ENCODE peak calls at places on chromosome 20, in seven cellular contexts. B is breast epithelium, I is HCT116, P is spleen, V is HepG2, E is stomach, H is SK-N-SH. D is an unnamed sample.

GRCh38 chr20:25477156-25477882 is 69.8 kb downstream of the GINS1 start:
- DNase-seq in B (no peak), I (no peak), P (peak), V (no peak), E (no peak), H (no peak), D (no peak)

GRCh38 chr20:7967199-7967844 is 27.1 kb upstream of the HAO1 start:
- DNase-seq in B (no peak), I (no peak), P (no peak), V (no peak), E (no peak), H (no peak), D (no peak)

GRCh38 chr20:33650753-33651561 is 11.2 kb upstream of the C20orf144 start:
- DNase-seq in B (peak), I (no peak), P (peak), V (no peak), E (peak), H (no peak), D (no peak)

GRCh38 chr20:4406627-4407026 is 315.1 kb upstream of the PRND start:
- DNase-seq in B (no peak), I (peak), P (no peak), V (no peak), E (no peak), H (no peak), D (no peak)

GRCh38 chr20:3653921-3654320 is 9.3 kb downstream of the GFRA4 start:
- DNase-seq in B (no peak), I (no peak), P (no peak), V (no peak), E (no peak), H (no peak), D (no peak)

GRCh38 chr20:36585410-36586125 is 12.2 kb downstream of the TGIF2 start:
- DNase-seq in B (no peak), I (no peak), P (no peak), V (no peak), E (no peak), H (no peak), D (no peak)

GRCh38 chr20:34711813-34712430 is 7.8 kb downstream of the TP53INP2 start:
- DNase-seq in B (no peak), I (no peak), P (no peak), V (no peak), E (no peak), H (no peak), D (no peak)

GRCh38 chr20:1034420-1034799 is 32.3 kb upstream of the RSPO4 start:
- DNase-seq in B (no peak), I (no peak), P (no peak), V (no peak), E (no peak), H (no peak), D (no peak)

GRCh38 chr20:40274912-40275654 is 414.0 kb downstream of the MAFB start:
- DNase-seq in B (no peak), I (no peak), P (no peak), V (no peak), E (no peak), H (peak), D (no peak)

GRCh38 chr20:8299921-8300320 is 167.9 kb downstream of the PLCB1 start:
- DNase-seq in B (no peak), I (no peak), P (no peak), V (no peak), E (no peak), H (no peak), D (no peak)

GRCh38 chr20:15045246-15045645 is 707.8 kb upstream of the FLRT3 start:
- DNase-seq in B (no peak), I (no peak), P (no peak), V (no peak), E (no peak), H (no peak), D (no peak)

GRCh38 chr20:49475979-49476378 is 6.5 kb downstream of the KCNB1 start:
- DNase-seq in B (no peak), I (no peak), P (no peak), V (no peak), E (no peak), H (no peak), D (no peak)

GRCh38 chr20:62216636-62217566 is 3.2 kb downstream of the HRH3 start:
- DNase-seq in B (no peak), I (no peak), P (no peak), V (no peak), E (no peak), H (no peak), D (no peak)

GRCh38 chr20:9508696-9509178 is 5.7 kb upstream of the LAMP5 start:
- DNase-seq in B (no peak), I (no peak), P (no peak), V (no peak), E (no peak), H (no peak), D (no peak)

GRCh38 chr20:3904857-3905256 is 15.7 kb downstream of the PANK2 start:
- DNase-seq in B (no peak), I (no peak), P (no peak), V (no peak), E (no peak), H (no peak), D (no peak)

GRCh38 chr20:15236812-15237211 is 899.4 kb upstream of the FLRT3 start:
- DNase-seq in B (no peak), I (peak), P (no peak), V (peak), E (peak), H (peak), D (no peak)

GRCh38 chr20:6765469-6766058 is 1.9 kb upstream of the BMP2 start:
- DNase-seq in B (no peak), I (peak), P (no peak), V (peak), E (no peak), H (peak), D (no peak)

GRCh38 chr20:34637245-34638185 is 39.4 kb downstream of the PIGU start:
- DNase-seq in B (no peak), I (no peak), P (no peak), V (peak), E (no peak), H (no peak), D (no peak)

GRCh38 chr20:59214619-59215547 is 51.3 kb downstream of the ZNF831 start:
- DNase-seq in B (no peak), I (no peak), P (no peak), V (no peak), E (no peak), H (no peak), D (no peak)

GRCh38 chr20:20210327-20210726 is 157.6 kb upstream of the INSM1 start:
- DNase-seq in B (no peak), I (no peak), P (no peak), V (no peak), E (no peak), H (peak), D (no peak)

GRCh38 chr20:31987744-31988143 is 19.8 kb downstream of the XKR7 start:
- DNase-seq in B (no peak), I (no peak), P (no peak), V (peak), E (no peak), H (no peak), D (no peak)

GRCh38 chr20:16661738-16662137 is 68.1 kb upstream of the SNRPB2 start:
- DNase-seq in B (no peak), I (no peak), P (no peak), V (no peak), E (no peak), H (no peak), D (no peak)

GRCh38 chr20:51309128-51309527 is 233.4 kb downstream of the NFATC2 start:
- DNase-seq in B (no peak), I (no peak), P (no peak), V (no peak), E (no peak), H (no peak), D (no peak)

GRCh38 chr20:32648761-32649615 is 24.8 kb downstream of the C20orf203 start:
- DNase-seq in B (no peak), I (peak), P (no peak), V (no peak), E (no peak), H (no peak), D (no peak)

GRCh38 chr20:49685809-49686208 is 27.9 kb downstream of the B4GALT5 start:
- DNase-seq in B (no peak), I (no peak), P (no peak), V (no peak), E (no peak), H (no peak), D (no peak)

GRCh38 chr20:34365765-34366213 is 2.7 kb downstream of the ITCH start:
- DNase-seq in B (no peak), I (no peak), P (no peak), V (no peak), E (no peak), H (no peak), D (no peak)

GRCh38 chr20:60138263-60139127 is 180.3 kb downstream of the CDH26 start:
- DNase-seq in B (no peak), I (no peak), P (peak), V (no peak), E (peak), H (no peak), D (peak)

GRCh38 chr20:21090112-21090737 is 15.9 kb downstream of the LINC00237 start:
- DNase-seq in B (no peak), I (no peak), P (no peak), V (no peak), E (no peak), H (no peak), D (peak)

GRCh38 chr20:63594043-63594561 is 20.1 kb upstream of the HELZ2 start:
- DNase-seq in B (no peak), I (no peak), P (no peak), V (no peak), E (no peak), H (no peak), D (no peak)

GRCh38 chr20:43895235-43895634 is 19.4 kb upstream of the TOX2 start:
- DNase-seq in B (no peak), I (no peak), P (no peak), V (no peak), E (no peak), H (no peak), D (no peak)
- H3K27ac ChIP-seq in B (no peak), I (no peak), P (no peak), V (no peak), E (no peak), H (no peak), D (no peak)

DNA sequence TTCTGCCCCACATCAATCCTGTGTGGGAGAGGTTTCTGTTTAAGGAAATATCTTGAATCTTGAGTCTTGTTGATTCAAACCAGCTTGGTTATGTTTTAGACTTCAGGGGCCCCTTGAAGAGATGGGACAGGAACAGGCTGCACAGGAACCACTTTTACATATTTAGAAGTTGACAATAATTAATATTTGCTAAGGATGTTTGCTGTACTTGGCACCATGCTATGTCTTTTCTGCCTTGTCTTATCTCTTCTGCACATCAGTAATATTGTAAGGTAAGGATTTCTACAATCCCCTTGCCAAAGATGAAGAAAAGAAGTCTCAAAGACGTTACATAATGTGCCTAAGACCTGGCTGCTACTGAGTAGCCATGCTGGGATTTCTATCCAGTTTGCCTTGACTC is 48.0 kb upstream of the PMEPA1 start:
- DNase-seq in B (no peak), I (no peak), P (no peak), V (no peak), E (no peak), H (no peak), D (no peak)
- TF ChIP-seq POLR2AphosphoS5 in B (no peak), I (no peak), P (no peak), V (no peak), E (no peak), H (no peak), D (no peak)

GRCh38 chr20:46004187-46004586 is 4.5 kb upstream of the MMP9 start:
- DNase-seq in B (no peak), I (no peak), P (no peak), V (no peak), E (no peak), H (no peak), D (no peak)
- H3K27ac ChIP-seq in B (no peak), I (no peak), P (peak), V (no peak), E (no peak), H (no peak), D (no peak)

DNA sequence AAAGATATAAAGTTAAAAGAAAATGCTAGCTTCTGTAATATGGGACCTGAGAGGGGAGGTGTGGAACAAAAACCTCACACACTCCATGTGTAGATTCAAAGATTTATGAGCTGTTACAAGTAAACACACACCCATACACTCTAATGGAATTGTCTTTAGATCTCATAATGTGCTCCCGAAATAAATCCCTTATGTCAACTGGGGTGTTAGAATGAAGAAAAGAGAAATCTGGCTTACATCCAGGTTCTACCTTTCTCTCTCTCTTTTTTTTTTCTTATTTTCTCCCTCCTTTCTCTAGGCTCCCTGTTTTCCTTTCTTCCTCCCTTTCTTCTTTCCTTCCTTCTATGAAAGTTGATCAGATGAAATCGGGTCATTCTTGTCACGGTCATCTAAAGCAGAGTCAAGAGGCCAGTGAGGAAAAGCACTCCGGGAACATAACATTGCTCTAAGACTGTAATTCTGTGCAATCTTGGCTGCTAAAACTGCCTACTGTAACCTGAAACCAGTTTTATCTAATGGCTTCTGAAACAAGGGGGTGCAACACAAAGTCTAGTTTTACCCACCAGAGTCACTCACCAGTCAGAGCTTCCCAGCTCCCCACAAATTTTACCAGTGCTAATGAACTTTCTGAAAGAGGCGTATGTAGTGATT is 68.3 kb upstream of the BTBD3 start:
- DNase-seq in B (no peak), I (no peak), P (no peak), V (no peak), E (no peak), H (no peak), D (no peak)
- TF ChIP-seq POLR2AphosphoS5 in B (no peak), I (no peak), P (no peak), V (no peak), E (no peak), H (no peak), D (no peak)

DNA sequence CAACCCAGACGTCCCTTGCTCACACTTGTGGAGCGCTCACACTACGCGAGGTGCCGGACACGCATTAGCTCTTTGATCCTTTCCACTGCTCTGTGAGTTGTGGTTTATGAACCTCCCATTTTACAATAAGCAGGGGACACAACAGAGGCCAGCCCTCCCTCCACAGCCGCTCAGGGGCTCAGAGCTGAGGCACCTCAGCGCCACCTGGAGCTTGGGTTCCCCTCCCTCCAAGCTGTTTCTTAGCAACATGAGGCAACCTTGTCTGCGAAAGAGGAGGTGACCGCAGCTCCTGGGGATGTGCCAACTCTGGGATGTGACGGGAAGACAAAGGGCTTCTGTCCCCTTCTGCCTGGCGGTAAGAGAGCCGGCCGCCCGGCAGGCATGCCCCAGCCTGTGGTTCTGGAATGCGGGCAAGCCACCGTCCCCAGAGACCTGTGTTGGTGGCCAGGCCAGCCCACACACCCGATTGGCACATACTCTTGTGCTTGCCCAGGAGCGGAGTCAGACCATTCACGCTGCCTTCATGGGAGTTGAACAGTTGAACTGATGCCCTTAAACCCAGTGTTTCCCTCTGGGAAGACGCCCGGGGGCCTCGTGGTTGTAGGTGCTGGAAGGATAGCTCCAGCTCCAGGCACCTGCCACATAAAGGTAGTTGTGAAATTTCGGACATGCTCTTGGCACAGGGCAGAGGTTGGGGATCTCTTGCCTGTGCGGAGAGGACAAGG is 44.5 kb downstream of the RBM38 start:
- DNase-seq in B (peak), I (peak), P (peak), V (peak), E (peak), H (no peak), D (no peak)
- H3K27ac ChIP-seq in B (peak), I (peak), P (peak), V (no peak), E (peak), H (no peak), D (peak)

D was measured in esophagus muscularis mucosa.